ENCODE peak calls at places on chromosomes 11 and 22, in ten cellular contexts. I is A549; B is right cardiac atrium; C is mucosa of descending colon; E is astrocyte; K is CD8-positive, alpha-beta T cell; D is effector memory CD4-positive, alpha-beta T cell; M is heart left ventricle; R is thoracic aorta; Z is PC-3. V is an unnamed sample. For H3K4me1, the result is how much of the 10 kb centered on the place peaks cover.

GRCh38 chr11:105189586-105189985 is 50.0 kb upstream of the CARD18 start:
- DNase-seq in I (no peak), B (no peak), C (no peak), E (no peak), K (no peak), D (no peak), M (no peak), R (no peak), Z (no peak), V (no peak)

GRCh38 chr11:34086554-34087278 is 18.7 kb upstream of the NAT10 start:
- DNase-seq in I (no peak), B (no peak), C (no peak), E (peak), K (no peak), D (no peak), M (no peak), R (no peak), Z (no peak), V (no peak)

GRCh38 chr22:27133951-27134664 is 476.7 kb downstream of the MIAT start:
- DNase-seq in I (peak), B (peak), C (no peak), E (peak), K (no peak), D (no peak), M (no peak), R (no peak), Z (peak), V (no peak)

GRCh38 chr11:6705905-6706535 is 22.9 kb upstream of the MRPL17 start:
- DNase-seq in I (peak), B (no peak), C (no peak), E (peak), K (no peak), D (no peak), M (no peak), R (peak), Z (peak), V (peak)

GRCh38 chr11:15591112-15591537 is 476.4 kb downstream of the INSC start:
- DNase-seq in I (no peak), B (peak), C (no peak), E (no peak), K (no peak), D (no peak), M (no peak), R (no peak), Z (no peak), V (no peak)

GRCh38 chr11:33899383-33900037 is 7.6 kb upstream of the LMO2 start:
- DNase-seq in I (peak), B (peak), C (no peak), E (peak), K (no peak), D (no peak), M (peak), R (peak), Z (peak), V (no peak)

GRCh38 chr11:46072172-46072964 is 48.9 kb downstream of the PHF21A start:
- DNase-seq in I (no peak), B (no peak), C (no peak), E (no peak), K (no peak), D (no peak), M (peak), R (no peak), Z (no peak), V (no peak)

GRCh38 chr11:131858495-131858894 is 488.1 kb downstream of the NTM start:
- DNase-seq in I (no peak), B (no peak), C (no peak), E (no peak), K (no peak), D (no peak), M (no peak), R (no peak), Z (no peak), V (no peak)

GRCh38 chr22:42649261-42650056 is at the start of gene CYB5R3:
- DNase-seq in I (peak), B (peak), C (peak), E (peak), K (peak), D (peak), M (peak), R (no peak), Z (peak), V (peak)

GRCh38 chr11:79525257-79525656 is 84.4 kb upstream of the TENM4 start:
- DNase-seq in I (no peak), B (no peak), C (no peak), E (no peak), K (no peak), D (no peak), M (no peak), R (no peak), Z (peak), V (no peak)

GRCh38 chr11:72144807-72145565 is 9.5 kb downstream of the FOLR3 start:
- DNase-seq in I (no peak), B (no peak), C (no peak), E (peak), K (no peak), D (no peak), M (no peak), R (no peak), Z (peak), V (no peak)

GRCh38 chr22:45006873-45007246 is 2.9 kb downstream of the PHF21B start:
- DNase-seq in I (no peak), B (peak), C (no peak), E (no peak), K (no peak), D (no peak), M (peak), R (no peak), Z (no peak), V (no peak)

GRCh38 chr11:61106296-61106695 is 4.0 kb downstream of the CD5 start:
- DNase-seq in I (no peak), B (no peak), C (no peak), E (no peak), K (no peak), D (no peak), M (no peak), R (no peak), Z (no peak), V (peak)

GRCh38 chr11:69321877-69322350 is 28.0 kb downstream of the MYEOV start:
- DNase-seq in I (no peak), B (no peak), C (no peak), E (peak), K (no peak), D (no peak), M (no peak), R (peak), Z (peak), V (no peak)

GRCh38 chr22:26445577-26446275 is 16.7 kb downstream of the ASPHD2 start:
- DNase-seq in I (no peak), B (no peak), C (no peak), E (no peak), K (no peak), D (no peak), M (no peak), R (no peak), Z (no peak), V (no peak)

GRCh38 chr22:37182949-37183245 is 5.2 kb downstream of the C1QTNF6 start:
- DNase-seq in I (no peak), B (no peak), C (no peak), E (no peak), K (no peak), D (no peak), M (no peak), R (no peak), Z (no peak), V (no peak)

GRCh38 chr22:30426395-30427353 is 1.1 kb downstream of the MTFP1 start:
- DNase-seq in I (peak), B (peak), C (peak), E (peak), K (peak), D (peak), M (peak), R (peak), Z (peak), V (peak)

GRCh38 chr11:17244046-17244445 is 32.5 kb upstream of the NUCB2 start:
- DNase-seq in I (no peak), B (no peak), C (no peak), E (no peak), K (no peak), D (no peak), M (no peak), R (no peak), Z (no peak), V (no peak)

GRCh38 chr11:45079943-45080719 is 66.3 kb upstream of the PRDM11 start:
- DNase-seq in I (no peak), B (no peak), C (peak), E (no peak), K (peak), D (peak), M (peak), R (no peak), Z (no peak), V (peak)

GRCh38 chr22:36010913-36011312 is 17.7 kb downstream of the RBFOX2 start:
- DNase-seq in I (no peak), B (no peak), C (no peak), E (peak), K (no peak), D (no peak), M (no peak), R (no peak), Z (peak), V (no peak)

GRCh38 chr11:44842219-44842618 is 108.5 kb downstream of the TP53I11 start:
- DNase-seq in I (no peak), B (no peak), C (no peak), E (peak), K (no peak), D (no peak), M (no peak), R (no peak), Z (no peak), V (no peak)

DNA sequence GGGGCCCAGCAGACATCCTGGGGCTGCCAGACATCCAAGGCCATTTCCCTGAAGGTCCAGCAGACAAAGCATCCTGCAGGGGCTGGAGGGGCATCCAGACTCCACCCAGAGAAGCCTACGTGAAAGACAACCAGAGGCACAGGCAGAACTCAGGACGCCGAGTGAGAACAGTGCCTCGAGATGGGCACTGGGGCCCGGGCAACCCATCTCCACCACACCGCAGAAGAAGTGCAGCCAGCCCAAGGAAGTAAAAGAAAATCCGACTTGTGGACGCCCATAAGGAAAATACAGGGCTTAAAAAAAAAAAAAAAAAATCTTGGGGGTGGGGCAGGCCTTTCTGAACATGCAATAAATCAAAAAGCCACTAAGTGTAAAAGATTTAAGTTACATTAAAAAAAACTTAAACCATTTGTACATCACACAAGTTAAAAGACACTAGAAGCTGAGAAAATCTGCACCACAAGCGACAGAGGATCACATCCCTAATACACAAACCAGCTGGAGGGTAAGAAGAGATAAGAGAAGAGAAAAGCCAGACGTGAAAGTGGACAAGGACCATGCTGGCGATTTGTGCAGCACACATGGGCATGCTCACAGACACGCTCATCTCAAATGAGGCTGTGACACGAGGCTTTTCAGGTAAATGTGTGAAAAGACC is 35.8 kb upstream of the COMT start:
- DNase-seq in I (no peak), B (peak), C (no peak), E (no peak), K (no peak), D (no peak), M (no peak), R (no peak), Z (no peak), V (no peak)
- H3K4me3 ChIP-seq in I (no peak), B (no peak), C (no peak), E (no peak), K (no peak), D (no peak), M (no peak), R (no peak), Z (no peak), V (no peak)

GRCh38 chr11:77086521-77087472 is 15.8 kb upstream of the OMP start:
- DNase-seq in I (no peak), B (no peak), C (peak), E (no peak), K (no peak), D (no peak), M (no peak), R (no peak), Z (no peak), V (no peak)

GRCh38 chr11:77084581-77085191 is 17.9 kb downstream of the CAPN5 start:
- DNase-seq in I (no peak), B (no peak), C (peak), E (no peak), K (no peak), D (no peak), M (no peak), R (no peak), Z (no peak), V (no peak)

GRCh38 chr11:77087723-77088225 is 14.9 kb upstream of the OMP start:
- DNase-seq in I (no peak), B (peak), C (peak), E (no peak), K (no peak), D (no peak), M (no peak), R (no peak), Z (no peak), V (no peak)

GRCh38 chr11:77083553-77084245 is 16.9 kb downstream of the CAPN5 start:
- DNase-seq in I (no peak), B (no peak), C (peak), E (no peak), K (no peak), D (no peak), M (no peak), R (no peak), Z (no peak), V (no peak)

DNA sequence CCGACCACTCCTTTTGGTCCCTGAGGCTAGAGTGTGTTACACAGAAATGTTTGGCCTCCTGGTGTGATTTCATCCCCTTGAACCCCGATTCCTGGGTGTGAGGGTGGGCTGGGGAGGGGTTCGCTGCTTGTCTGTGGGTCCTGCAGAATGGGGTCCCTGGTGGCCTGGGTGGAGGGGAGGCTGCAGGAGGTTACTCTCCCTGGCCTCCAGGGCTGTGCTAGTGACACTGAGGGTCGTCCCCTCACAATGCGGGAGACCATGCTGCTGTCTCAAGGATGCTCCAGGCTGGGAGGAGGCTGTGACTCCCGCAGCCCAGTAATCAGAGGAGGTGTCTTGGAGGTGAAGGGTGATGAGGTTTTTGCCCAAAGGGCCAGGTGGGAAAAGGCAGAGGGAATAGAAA is 17.0 kb upstream of the OMP start:
- DNase-seq in I (no peak), B (no peak), C (peak), E (no peak), K (no peak), D (no peak), M (no peak), R (no peak), Z (no peak), V (no peak)
- H3K4me1 ChIP-seq in I (under half), B (under half), C (half or more), E (under half), K (under half), D (under half), M (under half), R (under half), Z (under half), V (under half)

GRCh38 chr11:65718964-65719492 is 1.6 kb downstream of the RNASEH2C start:
- DNase-seq in I (no peak), B (peak), C (no peak), E (no peak), K (no peak), D (no peak), M (no peak), R (no peak), Z (no peak), V (no peak)
- H3K4me3 ChIP-seq in I (peak), B (no peak), C (no peak), E (peak), K (no peak), D (no peak), M (peak), R (peak), Z (peak), V (no peak)

GRCh38 chr22:24981066-24981465 is 28.6 kb downstream of the KIAA1671 start:
- DNase-seq in I (no peak), B (no peak), C (no peak), E (no peak), K (no peak), D (no peak), M (no peak), R (no peak), Z (no peak), V (no peak)

GRCh38 chr22:24984122-24984521 is 31.6 kb downstream of the KIAA1671 start:
- DNase-seq in I (no peak), B (no peak), C (no peak), E (no peak), K (no peak), D (no peak), M (no peak), R (no peak), Z (no peak), V (no peak)

GRCh38 chr22:24983151-24983550 is 30.6 kb downstream of the KIAA1671 start:
- DNase-seq in I (no peak), B (no peak), C (no peak), E (no peak), K (no peak), D (no peak), M (peak), R (no peak), Z (no peak), V (no peak)

GRCh38 chr22:24981656-24982055 is 29.1 kb downstream of the KIAA1671 start:
- DNase-seq in I (no peak), B (no peak), C (no peak), E (no peak), K (no peak), D (no peak), M (no peak), R (no peak), Z (no peak), V (no peak)

GRCh38 chr22:24982301-24983056 is 30.0 kb downstream of the KIAA1671 start:
- DNase-seq in I (no peak), B (no peak), C (no peak), E (peak), K (no peak), D (no peak), M (no peak), R (no peak), Z (no peak), V (no peak)
- H3K4me1 ChIP-seq in I (under half), B (under half), C (under half), E (under half), K (under half), D (under half), M (half or more), R (under half), Z (under half), V (under half)

GRCh38 chr11:2987881-2988280 is 4.2 kb downstream of the NAP1L4 start:
- DNase-seq in I (no peak), B (no peak), C (no peak), E (no peak), K (peak), D (peak), M (no peak), R (no peak), Z (no peak), V (no peak)
- H3K4me3 ChIP-seq in I (no peak), B (no peak), C (no peak), E (peak), K (peak), D (peak), M (no peak), R (no peak), Z (peak), V (peak)

GRCh38 chr11:122775675-122776271 is 62.5 kb upstream of the CRTAM start:
- DNase-seq in I (no peak), B (no peak), C (no peak), E (no peak), K (no peak), D (no peak), M (no peak), R (no peak), Z (no peak), V (no peak)
- H3K4me1 ChIP-seq in I (half or more), B (under half), C (under half), E (under half), K (under half), D (under half), M (under half), R (under half), Z (under half), V (under half)

GRCh38 chr11:118908931-118909618 is 16.7 kb downstream of the BCL9L start:
- DNase-seq in I (no peak), B (peak), C (peak), E (peak), K (peak), D (no peak), M (peak), R (no peak), Z (peak), V (peak)
- H3K4me3 ChIP-seq in I (peak), B (no peak), C (no peak), E (peak), K (peak), D (no peak), M (peak), R (peak), Z (peak), V (no peak)

GRCh38 chr11:73176892-73177155 is 34.7 kb upstream of the FCHSD2 start:
- DNase-seq in I (no peak), B (no peak), C (no peak), E (no peak), K (no peak), D (no peak), M (no peak), R (no peak), Z (peak), V (no peak)

GRCh38 chr11:73178092-73178539 is 36.0 kb upstream of the FCHSD2 start:
- DNase-seq in I (peak), B (peak), C (peak), E (peak), K (peak), D (peak), M (peak), R (peak), Z (peak), V (peak)

GRCh38 chr11:73175551-73176144 is 33.5 kb upstream of the FCHSD2 start:
- DNase-seq in I (no peak), B (no peak), C (no peak), E (no peak), K (no peak), D (no peak), M (no peak), R (no peak), Z (no peak), V (no peak)

GRCh38 chr11:73177380-73178091 is 35.4 kb upstream of the FCHSD2 start:
- DNase-seq in I (no peak), B (peak), C (no peak), E (no peak), K (no peak), D (no peak), M (peak), R (peak), Z (peak), V (no peak)

DNA sequence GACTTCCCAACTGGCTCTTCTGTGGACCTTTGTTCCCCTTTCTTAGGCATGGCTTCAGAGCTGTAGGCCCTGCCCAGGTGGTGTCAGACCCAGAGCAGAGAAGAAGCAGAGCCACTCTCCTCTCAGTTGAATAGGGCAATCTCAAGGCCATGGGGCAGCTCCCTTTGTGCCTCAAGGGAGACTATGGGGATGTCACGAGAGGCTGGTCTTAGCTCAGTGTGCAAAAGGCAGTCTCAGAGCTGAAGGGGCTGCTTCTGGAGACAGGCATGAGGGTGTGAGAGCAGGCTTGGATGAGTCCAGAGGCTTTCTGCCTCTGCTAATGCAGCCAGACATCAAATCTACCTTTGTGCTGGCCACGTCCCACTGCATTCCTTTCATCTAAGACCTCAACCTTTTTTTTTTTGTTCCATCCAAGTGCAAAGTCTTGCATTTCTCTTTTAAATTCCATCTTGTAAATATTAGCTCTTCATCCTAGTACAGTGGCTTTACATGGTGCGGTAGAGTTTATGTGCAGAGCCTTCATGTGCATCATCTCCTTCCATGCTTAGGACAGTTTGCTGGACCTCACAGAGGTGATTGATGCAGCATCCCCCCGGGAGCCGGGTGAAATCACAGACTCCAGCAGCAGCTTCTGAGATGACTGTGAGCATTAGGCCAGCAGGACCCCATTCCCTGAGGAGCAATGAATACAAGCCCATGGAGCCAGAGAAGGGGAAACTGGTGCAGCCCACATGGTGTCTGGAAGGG is 34.2 kb upstream of the FCHSD2 start:
- DNase-seq in I (no peak), B (no peak), C (peak), E (no peak), K (no peak), D (no peak), M (no peak), R (no peak), Z (no peak), V (no peak)
- H3K4me1 ChIP-seq in I (under half), B (under half), C (under half), E (under half), K (under half), D (under half), M (half or more), R (half or more), Z (under half), V (under half)